ENCODE peak calls at places on chromosomes 16 and 17, in nine cellular contexts. M is naive thymus-derived CD8-positive, alpha-beta T cell; C is T-helper 1 cell; N is astrocyte of the spinal cord; A is caudate nucleus; U is dorsolateral prefrontal cortex; V is NCI-H2029; Z is AG08396; J is fibroblast of lung. H is an unnamed sample.

GRCh38 chr17:3025421-3026124 is 37.8 kb downstream of the OR1D5 start:
- DNase-seq in J (no peak), Z (no peak), V (no peak), N (no peak), C (no peak), U (no peak), A (no peak), M (no peak), H (no peak)

GRCh38 chr16:59470556-59470955 is 736.4 kb upstream of the GOT2 start:
- DNase-seq in U (no peak), J (no peak), M (no peak), C (no peak), Z (no peak), V (no peak), A (no peak), N (no peak), H (no peak)

GRCh38 chr16:15053904-15054303 is 2.0 kb downstream of the NTAN1 start:
- DNase-seq in A (no peak), J (no peak), V (no peak), U (no peak), M (no peak), C (no peak), N (no peak), Z (no peak), H (no peak)

GRCh38 chr17:14214271-14214670 is 22.4 kb downstream of the CDRT15 start:
- DNase-seq in J (no peak), M (no peak), C (no peak), V (no peak), N (no peak), Z (no peak), U (no peak), A (no peak), H (no peak)

GRCh38 chr17:73444021-73444420 is 132.2 kb upstream of the CDC42EP4 start:
- DNase-seq in J (no peak), N (no peak), V (no peak), Z (no peak), U (no peak), M (no peak), C (no peak), A (no peak), H (no peak)

GRCh38 chr16:79092846-79093245 is 507.7 kb downstream of the MAF start:
- DNase-seq in N (no peak), Z (no peak), M (no peak), J (no peak), C (no peak), U (no peak), A (no peak), V (no peak), H (no peak)

GRCh38 chr16:68000024-68000423 is 740 bp upstream of the DPEP2 start:
- DNase-seq in N (no peak), C (no peak), A (no peak), J (no peak), M (no peak), V (no peak), U (no peak), Z (no peak), H (no peak)

GRCh38 chr16:74759564-74759963 is 15.1 kb downstream of the FA2H start:
- DNase-seq in Z (no peak), U (no peak), A (no peak), N (no peak), J (no peak), V (no peak), M (no peak), C (no peak), H (no peak)

H was measured in hypothalamus.